ENCODE peak calls at places on chromosomes 7 and 10, in eight cellular contexts. One of them, this sample, is unnamed.

GRCh38 chr10:86732771-86733170 is 23.6 kb upstream of the BMPR1A start:
- DNase-seq in HL-60: no peak
- DNase-seq in hepatocyte: no peak
- DNase-seq in activated T-helper 1 cell treated with anti-CD3 and anti-CD28 coated beads, Interleukin-2, amount 50 U/mL, for 16 hours: no peak
- DNase-seq in glutamatergic neuron: no peak
- DNase-seq in NCI-H1694 treated with DMSO at 0.1 percent for 48 hours: no peak
- DNase-seq in NCI-H2171: no peak
- DNase-seq in SK-N-MC: no peak
- DNase-seq in this sample: no peak

GRCh38 chr7:102985176-102985783 is 72.5 kb downstream of the LRRC17 start:
- DNase-seq in HL-60: no peak
- DNase-seq in hepatocyte: no peak
- DNase-seq in activated T-helper 1 cell treated with anti-CD3 and anti-CD28 coated beads, Interleukin-2, amount 50 U/mL, for 16 hours: no peak
- DNase-seq in glutamatergic neuron: no peak
- DNase-seq in NCI-H1694 treated with DMSO at 0.1 percent for 48 hours: no peak
- DNase-seq in NCI-H2171: no peak
- DNase-seq in SK-N-MC: no peak
- DNase-seq in this sample: no peak

GRCh38 chr7:142384508-142384922 is 126.7 kb upstream of the PRSS58 start:
- DNase-seq in HL-60: peak; percentile 95
- DNase-seq in hepatocyte: no peak
- DNase-seq in activated T-helper 1 cell treated with anti-CD3 and anti-CD28 coated beads, Interleukin-2, amount 50 U/mL, for 16 hours: no peak
- DNase-seq in glutamatergic neuron: no peak
- DNase-seq in NCI-H1694 treated with DMSO at 0.1 percent for 48 hours: no peak
- DNase-seq in NCI-H2171: no peak
- DNase-seq in SK-N-MC: no peak
- DNase-seq in this sample: no peak

GRCh38 chr7:133784421-133785045 is 342.6 kb upstream of the LRGUK start:
- DNase-seq in HL-60: no peak
- DNase-seq in hepatocyte: no peak
- DNase-seq in activated T-helper 1 cell treated with anti-CD3 and anti-CD28 coated beads, Interleukin-2, amount 50 U/mL, for 16 hours: no peak
- DNase-seq in glutamatergic neuron: no peak
- DNase-seq in NCI-H1694 treated with DMSO at 0.1 percent for 48 hours: peak; percentile 47
- DNase-seq in NCI-H2171: no peak
- DNase-seq in SK-N-MC: no peak
- DNase-seq in this sample: no peak

GRCh38 chr7:65477326-65477725 is 103.7 kb downstream of the ZNF92 start:
- DNase-seq in HL-60: no peak
- DNase-seq in hepatocyte: peak; percentile 39
- DNase-seq in activated T-helper 1 cell treated with anti-CD3 and anti-CD28 coated beads, Interleukin-2, amount 50 U/mL, for 16 hours: no peak
- DNase-seq in glutamatergic neuron: peak; percentile 62
- DNase-seq in NCI-H1694 treated with DMSO at 0.1 percent for 48 hours: peak; percentile 3
- DNase-seq in NCI-H2171: peak; percentile 5
- DNase-seq in SK-N-MC: no peak
- DNase-seq in this sample: peak; percentile 76

GRCh38 chr10:4240641-4241197 is 455.7 kb upstream of the KLF6 start:
- DNase-seq in HL-60: no peak
- DNase-seq in hepatocyte: no peak
- DNase-seq in activated T-helper 1 cell treated with anti-CD3 and anti-CD28 coated beads, Interleukin-2, amount 50 U/mL, for 16 hours: no peak
- DNase-seq in glutamatergic neuron: no peak
- DNase-seq in NCI-H1694 treated with DMSO at 0.1 percent for 48 hours: no peak
- DNase-seq in NCI-H2171: no peak
- DNase-seq in SK-N-MC: peak; percentile 26
- DNase-seq in this sample: no peak

GRCh38 chr10:121158988-121159579 is 307.9 kb downstream of the WDR11 start:
- DNase-seq in HL-60: peak; percentile 47
- DNase-seq in hepatocyte: peak; percentile 35
- DNase-seq in activated T-helper 1 cell treated with anti-CD3 and anti-CD28 coated beads, Interleukin-2, amount 50 U/mL, for 16 hours: no peak
- DNase-seq in glutamatergic neuron: no peak
- DNase-seq in NCI-H1694 treated with DMSO at 0.1 percent for 48 hours: no peak
- DNase-seq in NCI-H2171: no peak
- DNase-seq in SK-N-MC: no peak
- DNase-seq in this sample: no peak

GRCh38 chr7:158819571-158820203 is 9.6 kb downstream of the ESYT2 start:
- DNase-seq in HL-60: peak; percentile 48
- DNase-seq in hepatocyte: no peak
- DNase-seq in activated T-helper 1 cell treated with anti-CD3 and anti-CD28 coated beads, Interleukin-2, amount 50 U/mL, for 16 hours: no peak
- DNase-seq in glutamatergic neuron: no peak
- DNase-seq in NCI-H1694 treated with DMSO at 0.1 percent for 48 hours: no peak
- DNase-seq in NCI-H2171: no peak
- DNase-seq in SK-N-MC: no peak
- DNase-seq in this sample: no peak

GRCh38 chr10:29714096-29714874 is 79.5 kb upstream of the SVIL start:
- DNase-seq in HL-60: no peak
- DNase-seq in hepatocyte: no peak
- DNase-seq in activated T-helper 1 cell treated with anti-CD3 and anti-CD28 coated beads, Interleukin-2, amount 50 U/mL, for 16 hours: no peak
- DNase-seq in glutamatergic neuron: no peak
- DNase-seq in NCI-H1694 treated with DMSO at 0.1 percent for 48 hours: no peak
- DNase-seq in NCI-H2171: no peak
- DNase-seq in SK-N-MC: no peak
- DNase-seq in this sample: no peak

GRCh38 chr10:70985824-70986336 is 97.5 kb upstream of the PCBD1 start:
- DNase-seq in HL-60: peak; percentile 11
- DNase-seq in hepatocyte: no peak
- DNase-seq in activated T-helper 1 cell treated with anti-CD3 and anti-CD28 coated beads, Interleukin-2, amount 50 U/mL, for 16 hours: no peak
- DNase-seq in glutamatergic neuron: no peak
- DNase-seq in NCI-H1694 treated with DMSO at 0.1 percent for 48 hours: no peak
- DNase-seq in NCI-H2171: no peak
- DNase-seq in SK-N-MC: no peak
- DNase-seq in this sample: no peak

GRCh38 chr10:99799613-99800012 is 17.2 kb downstream of the ABCC2 start:
- DNase-seq in HL-60: no peak
- DNase-seq in hepatocyte: no peak
- DNase-seq in activated T-helper 1 cell treated with anti-CD3 and anti-CD28 coated beads, Interleukin-2, amount 50 U/mL, for 16 hours: no peak
- DNase-seq in glutamatergic neuron: no peak
- DNase-seq in NCI-H1694 treated with DMSO at 0.1 percent for 48 hours: no peak
- DNase-seq in NCI-H2171: no peak
- DNase-seq in SK-N-MC: no peak
- DNase-seq in this sample: no peak

GRCh38 chr7:135976312-135977019 is 693 bp downstream of the MTPN start:
- DNase-seq in HL-60: peak; percentile 11
- DNase-seq in hepatocyte: peak; percentile 31
- DNase-seq in activated T-helper 1 cell treated with anti-CD3 and anti-CD28 coated beads, Interleukin-2, amount 50 U/mL, for 16 hours: no peak
- DNase-seq in glutamatergic neuron: no peak
- DNase-seq in NCI-H1694 treated with DMSO at 0.1 percent for 48 hours: no peak
- DNase-seq in NCI-H2171: peak; percentile 3
- DNase-seq in SK-N-MC: no peak
- DNase-seq in this sample: no peak

GRCh38 chr7:25750738-25751529 is 401.1 kb upstream of the NFE2L3 start:
- DNase-seq in HL-60: no peak
- DNase-seq in hepatocyte: no peak
- DNase-seq in activated T-helper 1 cell treated with anti-CD3 and anti-CD28 coated beads, Interleukin-2, amount 50 U/mL, for 16 hours: no peak
- DNase-seq in glutamatergic neuron: no peak
- DNase-seq in NCI-H1694 treated with DMSO at 0.1 percent for 48 hours: no peak
- DNase-seq in NCI-H2171: no peak
- DNase-seq in SK-N-MC: no peak
- DNase-seq in this sample: no peak

GRCh38 chr10:3391657-3392056 is 219.1 kb upstream of the PITRM1 start:
- DNase-seq in HL-60: no peak
- DNase-seq in hepatocyte: no peak
- DNase-seq in activated T-helper 1 cell treated with anti-CD3 and anti-CD28 coated beads, Interleukin-2, amount 50 U/mL, for 16 hours: no peak
- DNase-seq in glutamatergic neuron: no peak
- DNase-seq in NCI-H1694 treated with DMSO at 0.1 percent for 48 hours: no peak
- DNase-seq in NCI-H2171: no peak
- DNase-seq in SK-N-MC: no peak
- DNase-seq in this sample: no peak

GRCh38 chr7:152709307-152710133 is 33.6 kb upstream of the XRCC2 start:
- DNase-seq in HL-60: no peak
- DNase-seq in hepatocyte: no peak
- DNase-seq in activated T-helper 1 cell treated with anti-CD3 and anti-CD28 coated beads, Interleukin-2, amount 50 U/mL, for 16 hours: no peak
- DNase-seq in glutamatergic neuron: no peak
- DNase-seq in NCI-H1694 treated with DMSO at 0.1 percent for 48 hours: no peak
- DNase-seq in NCI-H2171: no peak
- DNase-seq in SK-N-MC: no peak
- DNase-seq in this sample: no peak

GRCh38 chr7:30365626-30366025 is 81.2 kb downstream of the ZNRF2 start:
- DNase-seq in HL-60: no peak
- DNase-seq in hepatocyte: no peak
- DNase-seq in activated T-helper 1 cell treated with anti-CD3 and anti-CD28 coated beads, Interleukin-2, amount 50 U/mL, for 16 hours: no peak
- DNase-seq in glutamatergic neuron: no peak
- DNase-seq in NCI-H1694 treated with DMSO at 0.1 percent for 48 hours: no peak
- DNase-seq in NCI-H2171: no peak
- DNase-seq in SK-N-MC: no peak
- DNase-seq in this sample: no peak

GRCh38 chr7:67788689-67789088 is 792.1 kb downstream of the TYW1 start:
- DNase-seq in HL-60: no peak
- DNase-seq in hepatocyte: peak; percentile 49
- DNase-seq in activated T-helper 1 cell treated with anti-CD3 and anti-CD28 coated beads, Interleukin-2, amount 50 U/mL, for 16 hours: no peak
- DNase-seq in glutamatergic neuron: peak; percentile 65
- DNase-seq in NCI-H1694 treated with DMSO at 0.1 percent for 48 hours: peak; percentile 31
- DNase-seq in NCI-H2171: no peak
- DNase-seq in SK-N-MC: no peak
- DNase-seq in this sample: no peak

GRCh38 chr10:30755474-30755873 is 125.9 kb upstream of the LYZL2 start:
- DNase-seq in HL-60: no peak
- DNase-seq in hepatocyte: peak; percentile 28
- DNase-seq in activated T-helper 1 cell treated with anti-CD3 and anti-CD28 coated beads, Interleukin-2, amount 50 U/mL, for 16 hours: no peak
- DNase-seq in glutamatergic neuron: no peak
- DNase-seq in NCI-H1694 treated with DMSO at 0.1 percent for 48 hours: no peak
- DNase-seq in NCI-H2171: no peak
- DNase-seq in SK-N-MC: no peak
- DNase-seq in this sample: no peak

GRCh38 chr7:26156454-26157365 is 4.7 kb downstream of the NFE2L3 start:
- DNase-seq in HL-60: no peak
- DNase-seq in hepatocyte: peak; percentile 51
- DNase-seq in activated T-helper 1 cell treated with anti-CD3 and anti-CD28 coated beads, Interleukin-2, amount 50 U/mL, for 16 hours: no peak
- DNase-seq in glutamatergic neuron: no peak
- DNase-seq in NCI-H1694 treated with DMSO at 0.1 percent for 48 hours: no peak
- DNase-seq in NCI-H2171: no peak
- DNase-seq in SK-N-MC: peak; percentile 44
- DNase-seq in this sample: no peak

GRCh38 chr10:76736848-76737495 is 900.6 kb downstream of the KCNMA1 start:
- DNase-seq in HL-60: no peak
- DNase-seq in hepatocyte: no peak
- DNase-seq in activated T-helper 1 cell treated with anti-CD3 and anti-CD28 coated beads, Interleukin-2, amount 50 U/mL, for 16 hours: no peak
- DNase-seq in glutamatergic neuron: no peak
- DNase-seq in NCI-H1694 treated with DMSO at 0.1 percent for 48 hours: no peak
- DNase-seq in NCI-H2171: no peak
- DNase-seq in SK-N-MC: no peak
- DNase-seq in this sample: no peak

GRCh38 chr7:116236020-116236630 is 25.8 kb downstream of the TES start:
- DNase-seq in HL-60: peak; percentile 27
- DNase-seq in hepatocyte: peak; percentile 65
- DNase-seq in activated T-helper 1 cell treated with anti-CD3 and anti-CD28 coated beads, Interleukin-2, amount 50 U/mL, for 16 hours: peak; percentile 7
- DNase-seq in glutamatergic neuron: no peak
- DNase-seq in NCI-H1694 treated with DMSO at 0.1 percent for 48 hours: peak; percentile 20
- DNase-seq in NCI-H2171: peak; percentile 8
- DNase-seq in SK-N-MC: peak; percentile 73
- DNase-seq in this sample: no peak

GRCh38 chr10:114393482-114393881 is 10.8 kb downstream of the AFAP1L2 start:
- DNase-seq in HL-60: no peak
- DNase-seq in hepatocyte: no peak
- DNase-seq in activated T-helper 1 cell treated with anti-CD3 and anti-CD28 coated beads, Interleukin-2, amount 50 U/mL, for 16 hours: no peak
- DNase-seq in glutamatergic neuron: no peak
- DNase-seq in NCI-H1694 treated with DMSO at 0.1 percent for 48 hours: no peak
- DNase-seq in NCI-H2171: no peak
- DNase-seq in SK-N-MC: no peak
- DNase-seq in this sample: no peak

GRCh38 chr10:132385721-132386418 is 11.1 kb upstream of the PWWP2B start:
- DNase-seq in HL-60: no peak
- DNase-seq in hepatocyte: no peak
- DNase-seq in activated T-helper 1 cell treated with anti-CD3 and anti-CD28 coated beads, Interleukin-2, amount 50 U/mL, for 16 hours: no peak
- DNase-seq in glutamatergic neuron: no peak
- DNase-seq in NCI-H1694 treated with DMSO at 0.1 percent for 48 hours: no peak
- DNase-seq in NCI-H2171: no peak
- DNase-seq in SK-N-MC: no peak
- DNase-seq in this sample: no peak

GRCh38 chr7:130908345-130909160 is 174.5 kb upstream of the KLF14 start:
- DNase-seq in HL-60: no peak
- DNase-seq in hepatocyte: no peak
- DNase-seq in activated T-helper 1 cell treated with anti-CD3 and anti-CD28 coated beads, Interleukin-2, amount 50 U/mL, for 16 hours: no peak
- DNase-seq in glutamatergic neuron: no peak
- DNase-seq in NCI-H1694 treated with DMSO at 0.1 percent for 48 hours: no peak
- DNase-seq in NCI-H2171: no peak
- DNase-seq in SK-N-MC: no peak
- DNase-seq in this sample: no peak

GRCh38 chr7:113086431-113086888 is at the start of gene GPR85:
- DNase-seq in HL-60: peak; percentile 53
- DNase-seq in hepatocyte: peak; percentile 90
- DNase-seq in activated T-helper 1 cell treated with anti-CD3 and anti-CD28 coated beads, Interleukin-2, amount 50 U/mL, for 16 hours: no peak
- DNase-seq in glutamatergic neuron: peak; percentile 80
- DNase-seq in NCI-H1694 treated with DMSO at 0.1 percent for 48 hours: peak; percentile 47
- DNase-seq in NCI-H2171: peak; percentile 66
- DNase-seq in SK-N-MC: no peak
- DNase-seq in this sample: peak; percentile 70

GRCh38 chr10:71995880-71996597 is 31.8 kb downstream of the CHST3 start:
- DNase-seq in HL-60: no peak
- DNase-seq in hepatocyte: no peak
- DNase-seq in activated T-helper 1 cell treated with anti-CD3 and anti-CD28 coated beads, Interleukin-2, amount 50 U/mL, for 16 hours: no peak
- DNase-seq in glutamatergic neuron: no peak
- DNase-seq in NCI-H1694 treated with DMSO at 0.1 percent for 48 hours: no peak
- DNase-seq in NCI-H2171: no peak
- DNase-seq in SK-N-MC: no peak
- DNase-seq in this sample: no peak

GRCh38 chr10:64091889-64092288 is 570.7 kb downstream of the REEP3 start:
- DNase-seq in HL-60: no peak
- DNase-seq in hepatocyte: peak; percentile 35
- DNase-seq in activated T-helper 1 cell treated with anti-CD3 and anti-CD28 coated beads, Interleukin-2, amount 50 U/mL, for 16 hours: no peak
- DNase-seq in glutamatergic neuron: peak; percentile 18
- DNase-seq in NCI-H1694 treated with DMSO at 0.1 percent for 48 hours: no peak
- DNase-seq in NCI-H2171: no peak
- DNase-seq in SK-N-MC: no peak
- DNase-seq in this sample: no peak